ENCODE peak calls at places on chromosome 21, in nine cellular contexts. Y is AG04450, R is nephron progenitor cell, N is endothelial cell, V is PC-3, L is mesothelial cell of epicardium, U is foreskin fibroblast, O is A549, B is fibroblast of mammary gland. P is an unnamed sample.

GRCh38 chr21:21666689-21667088 is 668.5 kb downstream of the NCAM2 start:
- DNase-seq in Y (no peak), B (no peak), N (no peak), U (no peak), L (no peak), R (no peak), O (no peak), V (no peak), P (no peak)

GRCh38 chr21:45512626-45513002 is 29.6 kb downstream of the SLC19A1 start:
- DNase-seq in R (no peak), V (no peak), B (no peak), U (no peak), Y (no peak), L (no peak), N (no peak), O (no peak), P (no peak)

GRCh38 chr21:32383812-32384211 is 9.0 kb downstream of the URB1 start:
- DNase-seq in U (no peak), O (peak; percentile 28), R (no peak), V (peak; percentile 37), Y (no peak), N (no peak), B (no peak), L (no peak), P (no peak)

GRCh38 chr21:38796426-38796825 is 9.3 kb upstream of the ETS2 start:
- DNase-seq in B (peak; percentile 47), V (peak; percentile 38), R (no peak), N (no peak), L (no peak), U (no peak), O (no peak), Y (no peak), P (no peak)

GRCh38 chr21:39911792-39912191 is 44.6 kb downstream of the PCP4 start:
- DNase-seq in N (no peak), R (no peak), U (no peak), O (no peak), Y (no peak), L (no peak), B (no peak), V (no peak), P (no peak)

GRCh38 chr21:40623550-40623949 is 223.4 kb downstream of the DSCAM start:
- DNase-seq in V (no peak), L (no peak), B (no peak), O (no peak), Y (no peak), N (no peak), U (no peak), R (no peak), P (no peak)

GRCh38 chr21:21385404-21385803 is 387.2 kb downstream of the NCAM2 start:
- DNase-seq in N (no peak), R (no peak), B (no peak), U (no peak), L (no peak), Y (no peak), V (no peak), O (no peak), P (no peak)

GRCh38 chr21:34807881-34808568 is 139.2 kb downstream of the CLIC6 start:
- DNase-seq in R (no peak), L (no peak), U (peak; percentile 95), V (peak; percentile 87), N (no peak), Y (peak; percentile 82), O (peak; percentile 70), B (peak; percentile 98), P (no peak)

GRCh38 chr21:30592140-30592539 is at the start of gene KRTAP6-3:
- DNase-seq in N (no peak), V (no peak), O (no peak), U (no peak), B (no peak), Y (no peak), L (no peak), R (no peak), P (no peak)

GRCh38 chr21:18449586-18449985 is 46.0 kb upstream of the TMPRSS15 start:
- DNase-seq in O (no peak), L (no peak), Y (no peak), V (peak; percentile 21), U (peak; percentile 0), B (peak; percentile 19), N (no peak), R (no peak), P (no peak)

GRCh38 chr21:32549861-32550260 is 35.5 kb downstream of the TCP10L start:
- DNase-seq in O (no peak), L (no peak), N (no peak), Y (no peak), B (no peak), V (no peak), R (no peak), U (no peak), P (no peak)

GRCh38 chr21:44875341-44875740 is 1.9 kb upstream of the PTTG1IP start:
- DNase-seq in V (peak; percentile 51), U (peak; percentile 52), N (no peak), B (peak; percentile 72), R (no peak), L (no peak), Y (no peak), O (peak; percentile 40), P (no peak)

GRCh38 chr21:31713973-31714740 is 17.8 kb downstream of the SCAF4 start:
- DNase-seq in R (no peak), V (peak; percentile 27), Y (no peak), N (no peak), L (no peak), O (no peak), U (no peak), B (peak; percentile 28), P (no peak)

GRCh38 chr21:41966872-41967621 is 13.2 kb upstream of the C2CD2 start:
- DNase-seq in B (no peak), O (no peak), V (no peak), R (no peak), N (no peak), L (no peak), U (no peak), Y (no peak), P (no peak)

GRCh38 chr21:43717166-43717853 is 1.6 kb upstream of the PDXK start:
- DNase-seq in Y (no peak), N (no peak), L (no peak), V (no peak), O (no peak), U (no peak), B (no peak), R (no peak), P (no peak)

GRCh38 chr21:43719748-43720538 is 1.0 kb downstream of the PDXK start:
- DNase-seq in Y (no peak), B (no peak), O (no peak), V (no peak), R (no peak), N (no peak), U (no peak), L (no peak), P (peak; percentile 41)

GRCh38 chr21:43718872-43719747 is at the start of gene PDXK:
- DNase-seq in B (peak; percentile 64), V (peak; percentile 95), L (peak; percentile 82), Y (no peak), R (peak; percentile 89), U (peak; percentile 80), N (peak; percentile 85), O (peak; percentile 76), P (peak; percentile 93)

GRCh38 chr21:43716376-43717165 is 2.4 kb upstream of the PDXK start:
- DNase-seq in V (no peak), R (no peak), O (no peak), L (no peak), Y (no peak), U (no peak), B (peak; percentile 35), N (no peak), P (peak; percentile 46)

GRCh38 chr21:43717967-43718871 is 710 bp upstream of the PDXK start:
- DNase-seq in L (no peak), R (peak; percentile 42), O (no peak), V (no peak), N (no peak), Y (no peak), U (no peak), B (no peak), P (no peak)
- TF ChIP-seq CTCF in L (no peak), R (no peak), O (no peak), V (no peak), N (no peak), Y (no peak), U (no peak), B (no peak), P (no peak)

GRCh38 chr21:46550511-46550941 is 54.4 kb downstream of the S100B start:
- DNase-seq in Y (no peak), R (no peak), V (no peak), U (no peak), O (no peak), L (no peak), B (no peak), N (no peak), P (no peak)

GRCh38 chr21:46552274-46552673 is 52.6 kb downstream of the S100B start:
- DNase-seq in R (no peak), B (no peak), N (peak; percentile 21), U (no peak), L (no peak), Y (no peak), V (no peak), O (no peak), P (no peak)

GRCh38 chr21:46549650-46550049 is 55.2 kb downstream of the S100B start:
- DNase-seq in R (no peak), Y (no peak), B (no peak), O (no peak), V (no peak), N (no peak), L (no peak), U (no peak), P (no peak)

GRCh38 chr21:46552865-46553379 is 52.0 kb downstream of the S100B start:
- DNase-seq in R (no peak), Y (no peak), U (no peak), N (no peak), B (no peak), V (no peak), O (no peak), L (no peak), P (no peak)

GRCh38 chr21:46551636-46552241 is 53.1 kb downstream of the S100B start:
- DNase-seq in L (no peak), N (no peak), V (no peak), O (no peak), R (no peak), Y (no peak), U (no peak), B (no peak), P (no peak)
- TF ChIP-seq CTCF in L (no peak), N (no peak), V (no peak), O (no peak), R (no peak), Y (no peak), U (no peak), B (no peak), P (no peak)

DNA sequence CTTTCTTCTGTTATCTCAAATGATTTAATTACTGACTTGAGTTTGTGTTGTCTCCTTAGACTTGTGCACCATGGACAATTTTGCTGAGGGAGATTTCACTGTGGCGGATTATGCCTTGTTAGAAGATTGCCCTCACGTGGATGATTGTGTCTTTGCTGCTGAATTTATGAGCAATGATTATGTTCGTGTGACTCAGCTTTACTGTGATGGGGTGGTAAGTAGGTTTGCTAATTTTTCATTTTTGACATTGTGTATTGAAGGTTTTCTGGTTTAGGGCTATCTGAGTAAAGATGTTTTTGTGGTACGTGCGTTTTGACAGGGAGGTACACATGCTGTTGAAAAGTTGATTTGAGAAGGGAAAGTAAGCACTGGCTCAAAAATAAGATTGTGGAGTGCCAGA is 14.1 kb downstream of the TTC3 start:
- DNase-seq in L (no peak), N (no peak), U (peak; percentile 68), Y (no peak), V (peak; percentile 78), B (peak; percentile 85), R (no peak), O (peak; percentile 66), P (no peak)
- TF ChIP-seq CTCF in L (no peak), N (no peak), U (peak; percentile 18), Y (peak; percentile 66), V (peak; percentile 79), B (peak; percentile 56), R (no peak), O (peak; percentile 53), P (no peak)

GRCh38 chr21:23725576-23725975 is 1881.7 kb downstream of the MRPL39 start:
- DNase-seq in V (peak; percentile 18), O (no peak), Y (no peak), L (no peak), N (no peak), B (no peak), U (no peak), R (no peak), P (no peak)
- TF ChIP-seq CTCF in V (peak; percentile 30), O (no peak), Y (no peak), L (no peak), N (no peak), B (no peak), U (no peak), R (no peak), P (no peak)